ENCODE peak calls at places on chromosomes 6 and 20, in ten cellular contexts. One of them, this sample, is unnamed.
A peak's percentile ranks its signal among the peaks of the same experiment; 100 is the strongest.

GRCh38 chr6:88813045-88813444 is 150.4 kb downstream of the RNGTT start:
- DNase-seq in GM23338: no peak
- DNase-seq in EH: no peak
- DNase-seq in activated T-cell treated with anti-CD3 and anti-CD28 coated beads, Interleukin-2, amount 50 U/mL, for 1 hour: no peak
- DNase-seq in activated CD8-positive, alpha-beta T cell treated with anti-CD3 and anti-CD28 coated beads for 36 hours: no peak
- DNase-seq in GM06990: no peak
- DNase-seq in RPMI7951: no peak
- DNase-seq in GM13976: no peak
- DNase-seq in epithelial cell of esophagus: no peak
- DNase-seq in cardiac fibroblast: no peak
- DNase-seq in this sample: no peak

GRCh38 chr6:84801250-84801649 is 36.9 kb upstream of the TBX18 start:
- DNase-seq in GM23338: no peak
- DNase-seq in EH: no peak
- DNase-seq in activated T-cell treated with anti-CD3 and anti-CD28 coated beads, Interleukin-2, amount 50 U/mL, for 1 hour: no peak
- DNase-seq in activated CD8-positive, alpha-beta T cell treated with anti-CD3 and anti-CD28 coated beads for 36 hours: no peak
- DNase-seq in GM06990: no peak
- DNase-seq in RPMI7951: peak; percentile 3
- DNase-seq in GM13976: no peak
- DNase-seq in epithelial cell of esophagus: peak; percentile 60
- DNase-seq in cardiac fibroblast: no peak
- DNase-seq in this sample: no peak

GRCh38 chr6:159609813-159610212 is 83.2 kb downstream of the SOD2 start:
- DNase-seq in GM23338: no peak
- DNase-seq in EH: peak; percentile 40
- DNase-seq in activated T-cell treated with anti-CD3 and anti-CD28 coated beads, Interleukin-2, amount 50 U/mL, for 1 hour: no peak
- DNase-seq in activated CD8-positive, alpha-beta T cell treated with anti-CD3 and anti-CD28 coated beads for 36 hours: no peak
- DNase-seq in GM06990: no peak
- DNase-seq in RPMI7951: peak; percentile 33
- DNase-seq in GM13976: no peak
- DNase-seq in epithelial cell of esophagus: no peak
- DNase-seq in cardiac fibroblast: peak; percentile 33
- DNase-seq in this sample: no peak

GRCh38 chr6:95383878-95384277 is 193.5 kb upstream of the MANEA start:
- DNase-seq in GM23338: no peak
- DNase-seq in EH: no peak
- DNase-seq in activated T-cell treated with anti-CD3 and anti-CD28 coated beads, Interleukin-2, amount 50 U/mL, for 1 hour: no peak
- DNase-seq in activated CD8-positive, alpha-beta T cell treated with anti-CD3 and anti-CD28 coated beads for 36 hours: no peak
- DNase-seq in GM06990: no peak
- DNase-seq in RPMI7951: no peak
- DNase-seq in GM13976: no peak
- DNase-seq in epithelial cell of esophagus: no peak
- DNase-seq in cardiac fibroblast: no peak
- DNase-seq in this sample: no peak

GRCh38 chr6:143248359-143248758 is 187.7 kb downstream of the AIG1 start:
- DNase-seq in GM23338: no peak
- DNase-seq in EH: no peak
- DNase-seq in activated T-cell treated with anti-CD3 and anti-CD28 coated beads, Interleukin-2, amount 50 U/mL, for 1 hour: no peak
- DNase-seq in activated CD8-positive, alpha-beta T cell treated with anti-CD3 and anti-CD28 coated beads for 36 hours: peak; percentile 71
- DNase-seq in GM06990: no peak
- DNase-seq in RPMI7951: no peak
- DNase-seq in GM13976: no peak
- DNase-seq in epithelial cell of esophagus: no peak
- DNase-seq in cardiac fibroblast: no peak
- DNase-seq in this sample: no peak

GRCh38 chr6:145713746-145714145 is 21.6 kb downstream of the EPM2A start:
- DNase-seq in GM23338: no peak
- DNase-seq in EH: no peak
- DNase-seq in activated T-cell treated with anti-CD3 and anti-CD28 coated beads, Interleukin-2, amount 50 U/mL, for 1 hour: no peak
- DNase-seq in activated CD8-positive, alpha-beta T cell treated with anti-CD3 and anti-CD28 coated beads for 36 hours: no peak
- DNase-seq in GM06990: no peak
- DNase-seq in RPMI7951: no peak
- DNase-seq in GM13976: no peak
- DNase-seq in epithelial cell of esophagus: peak; percentile 59
- DNase-seq in cardiac fibroblast: no peak
- DNase-seq in this sample: no peak

GRCh38 chr20:48425776-48426175 is 402.0 kb downstream of the PREX1 start:
- DNase-seq in GM23338: no peak
- DNase-seq in EH: no peak
- DNase-seq in activated T-cell treated with anti-CD3 and anti-CD28 coated beads, Interleukin-2, amount 50 U/mL, for 1 hour: no peak
- DNase-seq in activated CD8-positive, alpha-beta T cell treated with anti-CD3 and anti-CD28 coated beads for 36 hours: no peak
- DNase-seq in GM06990: no peak
- DNase-seq in RPMI7951: no peak
- DNase-seq in GM13976: no peak
- DNase-seq in epithelial cell of esophagus: no peak
- DNase-seq in cardiac fibroblast: no peak
- DNase-seq in this sample: no peak

GRCh38 chr6:11123978-11124377 is 12.5 kb upstream of the ERVFRD-1 start:
- DNase-seq in GM23338: no peak
- DNase-seq in EH: no peak
- DNase-seq in activated T-cell treated with anti-CD3 and anti-CD28 coated beads, Interleukin-2, amount 50 U/mL, for 1 hour: no peak
- DNase-seq in activated CD8-positive, alpha-beta T cell treated with anti-CD3 and anti-CD28 coated beads for 36 hours: no peak
- DNase-seq in GM06990: no peak
- DNase-seq in RPMI7951: no peak
- DNase-seq in GM13976: no peak
- DNase-seq in epithelial cell of esophagus: no peak
- DNase-seq in cardiac fibroblast: no peak
- DNase-seq in this sample: no peak

GRCh38 chr6:133991096-133991593 is 38.1 kb downstream of the TBPL1 start:
- DNase-seq in GM23338: no peak
- DNase-seq in EH: peak; percentile 98
- DNase-seq in activated T-cell treated with anti-CD3 and anti-CD28 coated beads, Interleukin-2, amount 50 U/mL, for 1 hour: no peak
- DNase-seq in activated CD8-positive, alpha-beta T cell treated with anti-CD3 and anti-CD28 coated beads for 36 hours: no peak
- DNase-seq in GM06990: no peak
- DNase-seq in RPMI7951: peak; percentile 75
- DNase-seq in GM13976: no peak
- DNase-seq in epithelial cell of esophagus: no peak
- DNase-seq in cardiac fibroblast: peak; percentile 68
- DNase-seq in this sample: peak; percentile 86

GRCh38 chr6:106966671-106967522 is 7.6 kb downstream of the CD24 start:
- DNase-seq in GM23338: no peak
- DNase-seq in EH: no peak
- DNase-seq in activated T-cell treated with anti-CD3 and anti-CD28 coated beads, Interleukin-2, amount 50 U/mL, for 1 hour: no peak
- DNase-seq in activated CD8-positive, alpha-beta T cell treated with anti-CD3 and anti-CD28 coated beads for 36 hours: no peak
- DNase-seq in GM06990: no peak
- DNase-seq in RPMI7951: no peak
- DNase-seq in GM13976: no peak
- DNase-seq in epithelial cell of esophagus: peak; percentile 23
- DNase-seq in cardiac fibroblast: no peak
- DNase-seq in this sample: no peak

GRCh38 chr6:33927551-33927950 is 123.7 kb upstream of the MLN start:
- DNase-seq in GM23338: no peak
- DNase-seq in EH: peak; percentile 70
- DNase-seq in activated T-cell treated with anti-CD3 and anti-CD28 coated beads, Interleukin-2, amount 50 U/mL, for 1 hour: no peak
- DNase-seq in activated CD8-positive, alpha-beta T cell treated with anti-CD3 and anti-CD28 coated beads for 36 hours: no peak
- DNase-seq in GM06990: no peak
- DNase-seq in RPMI7951: peak; percentile 68
- DNase-seq in GM13976: no peak
- DNase-seq in epithelial cell of esophagus: peak; percentile 81
- DNase-seq in cardiac fibroblast: no peak
- DNase-seq in this sample: peak; percentile 53

GRCh38 chr6:80541186-80541585 is 434.7 kb downstream of the BCKDHB start:
- DNase-seq in GM23338: no peak
- DNase-seq in EH: peak; percentile 83
- DNase-seq in activated T-cell treated with anti-CD3 and anti-CD28 coated beads, Interleukin-2, amount 50 U/mL, for 1 hour: no peak
- DNase-seq in activated CD8-positive, alpha-beta T cell treated with anti-CD3 and anti-CD28 coated beads for 36 hours: peak; percentile 11
- DNase-seq in GM06990: no peak
- DNase-seq in RPMI7951: peak; percentile 89
- DNase-seq in GM13976: no peak
- DNase-seq in epithelial cell of esophagus: peak; percentile 85
- DNase-seq in cardiac fibroblast: peak; percentile 48
- DNase-seq in this sample: peak; percentile 89

GRCh38 chr6:163345931-163346330 is 68.6 kb upstream of the QKI start:
- DNase-seq in GM23338: no peak
- DNase-seq in EH: no peak
- DNase-seq in activated T-cell treated with anti-CD3 and anti-CD28 coated beads, Interleukin-2, amount 50 U/mL, for 1 hour: no peak
- DNase-seq in activated CD8-positive, alpha-beta T cell treated with anti-CD3 and anti-CD28 coated beads for 36 hours: no peak
- DNase-seq in GM06990: no peak
- DNase-seq in RPMI7951: no peak
- DNase-seq in GM13976: no peak
- DNase-seq in epithelial cell of esophagus: no peak
- DNase-seq in cardiac fibroblast: no peak
- DNase-seq in this sample: no peak

GRCh38 chr6:37809144-37809543 is 10.4 kb upstream of the ZFAND3 start:
- DNase-seq in GM23338: no peak
- DNase-seq in EH: no peak
- DNase-seq in activated T-cell treated with anti-CD3 and anti-CD28 coated beads, Interleukin-2, amount 50 U/mL, for 1 hour: no peak
- DNase-seq in activated CD8-positive, alpha-beta T cell treated with anti-CD3 and anti-CD28 coated beads for 36 hours: no peak
- DNase-seq in GM06990: no peak
- DNase-seq in RPMI7951: peak; percentile 47
- DNase-seq in GM13976: no peak
- DNase-seq in epithelial cell of esophagus: peak; percentile 44
- DNase-seq in cardiac fibroblast: peak; percentile 59
- DNase-seq in this sample: no peak

GRCh38 chr6:79031821-79032590 is 46.0 kb downstream of the PHIP start:
- DNase-seq in GM23338: no peak
- DNase-seq in EH: peak; percentile 82
- DNase-seq in activated T-cell treated with anti-CD3 and anti-CD28 coated beads, Interleukin-2, amount 50 U/mL, for 1 hour: no peak
- DNase-seq in activated CD8-positive, alpha-beta T cell treated with anti-CD3 and anti-CD28 coated beads for 36 hours: no peak
- DNase-seq in GM06990: no peak
- DNase-seq in RPMI7951: peak; percentile 61
- DNase-seq in GM13976: no peak
- DNase-seq in epithelial cell of esophagus: no peak
- DNase-seq in cardiac fibroblast: peak; percentile 54
- DNase-seq in this sample: peak; percentile 70

GRCh38 chr6:804771-805170 is 111.8 kb upstream of the EXOC2 start:
- DNase-seq in GM23338: no peak
- DNase-seq in EH: no peak
- DNase-seq in activated T-cell treated with anti-CD3 and anti-CD28 coated beads, Interleukin-2, amount 50 U/mL, for 1 hour: no peak
- DNase-seq in activated CD8-positive, alpha-beta T cell treated with anti-CD3 and anti-CD28 coated beads for 36 hours: no peak
- DNase-seq in GM06990: no peak
- DNase-seq in RPMI7951: no peak
- DNase-seq in GM13976: no peak
- DNase-seq in epithelial cell of esophagus: no peak
- DNase-seq in cardiac fibroblast: no peak
- DNase-seq in this sample: no peak

GRCh38 chr6:22149081-22149480 is 147.8 kb downstream of the PRL start:
- DNase-seq in GM23338: peak; percentile 17
- DNase-seq in EH: no peak
- DNase-seq in activated T-cell treated with anti-CD3 and anti-CD28 coated beads, Interleukin-2, amount 50 U/mL, for 1 hour: no peak
- DNase-seq in activated CD8-positive, alpha-beta T cell treated with anti-CD3 and anti-CD28 coated beads for 36 hours: no peak
- DNase-seq in GM06990: no peak
- DNase-seq in RPMI7951: no peak
- DNase-seq in GM13976: no peak
- DNase-seq in epithelial cell of esophagus: no peak
- DNase-seq in cardiac fibroblast: no peak
- DNase-seq in this sample: no peak

GRCh38 chr6:119096683-119097310 is 18.3 kb upstream of the FAM184A start:
- DNase-seq in GM23338: no peak
- DNase-seq in EH: peak; percentile 9
- DNase-seq in activated T-cell treated with anti-CD3 and anti-CD28 coated beads, Interleukin-2, amount 50 U/mL, for 1 hour: no peak
- DNase-seq in activated CD8-positive, alpha-beta T cell treated with anti-CD3 and anti-CD28 coated beads for 36 hours: no peak
- DNase-seq in GM06990: no peak
- DNase-seq in RPMI7951: no peak
- DNase-seq in GM13976: no peak
- DNase-seq in epithelial cell of esophagus: peak; percentile 85
- DNase-seq in cardiac fibroblast: peak; percentile 88
- DNase-seq in this sample: no peak

This sample was measured in EL.